ENCODE peak calls at places on chromosomes 7 and 10, in four cellular contexts. B is nucleus accumbens, Y is mucosa of descending colon, E is endothelial cell of umbilical vein. T is an unnamed sample.

GRCh38 chr7:42945821-42946615 is 13.8 kb downstream of the MRPL32 start:
- DNase-seq in B (no peak), Y (no peak), E (no peak), T (no peak)

GRCh38 chr10:52940921-52941320 is 168.3 kb upstream of the MBL2 start:
- DNase-seq in B (no peak), Y (no peak), E (no peak), T (no peak)

GRCh38 chr7:121016976-121017375 is 28.5 kb downstream of the CPED1 start:
- DNase-seq in B (no peak), Y (no peak), E (no peak), T (no peak)

GRCh38 chr10:96457341-96457740 is 56.4 kb downstream of the TLL2 start:
- DNase-seq in B (no peak), Y (no peak), E (no peak), T (no peak)

GRCh38 chr10:21169271-21169670 is 272.2 kb upstream of the NEBL start:
- DNase-seq in B (no peak), Y (no peak), E (no peak), T (no peak)

GRCh38 chr10:125379592-125379991 is 219.2 kb upstream of the CTBP2 start:
- DNase-seq in B (no peak), Y (no peak), E (no peak), T (no peak)

GRCh38 chr7:137151056-137151731 is 192.3 kb downstream of the PTN start:
- DNase-seq in B (no peak), Y (no peak), E (no peak), T (no peak)

GRCh38 chr10:94314913-94315545 is 47.7 kb downstream of the NOC3L start:
- DNase-seq in B (no peak), Y (no peak), E (no peak), T (no peak)

GRCh38 chr7:156578978-156579430 is 61.6 kb upstream of the RNF32 start:
- DNase-seq in B (peak; percentile 20), Y (no peak), E (no peak), T (no peak)

GRCh38 chr10:58010076-58010475 is 257.6 kb downstream of the IPMK start:
- DNase-seq in B (no peak), Y (no peak), E (no peak), T (no peak)

GRCh38 chr10:12048547-12048946 is 5.9 kb upstream of the UPF2 start:
- DNase-seq in B (no peak), Y (no peak), E (no peak), T (no peak)

GRCh38 chr10:72692057-72692891 is at the start of gene MCU:
- DNase-seq in B (peak; percentile 91), Y (peak; percentile 96), E (peak; percentile 96), T (peak; percentile 97)

GRCh38 chr7:134804351-134804750 is 24.9 kb downstream of the CALD1 start:
- DNase-seq in B (no peak), Y (no peak), E (peak; percentile 85), T (no peak)

GRCh38 chr7:22669692-22670421 is 57.1 kb upstream of the IL6 start:
- DNase-seq in B (no peak), Y (no peak), E (no peak), T (no peak)

GRCh38 chr10:71426058-71426605 is 29.4 kb downstream of the CDH23 start:
- DNase-seq in B (no peak), Y (no peak), E (no peak), T (no peak)

GRCh38 chr7:98990356-98990755 is 112.0 kb downstream of the TRRAP start:
- DNase-seq in B (no peak), Y (no peak), E (no peak), T (no peak)

GRCh38 chr7:41333506-41333905 is 369.4 kb downstream of the INHBA start:
- DNase-seq in B (no peak), Y (no peak), E (no peak), T (no peak)

GRCh38 chr10:90274721-90275468 is 573.5 kb downstream of the KIF20B start:
- DNase-seq in B (no peak), Y (no peak), E (no peak), T (no peak)

GRCh38 chr10:29174389-29174788 is 114.5 kb upstream of the LYZL1 start:
- DNase-seq in B (no peak), Y (no peak), E (no peak), T (no peak)

GRCh38 chr10:98125940-98126631 is 8.4 kb upstream of the R3HCC1L start:
- DNase-seq in B (no peak), Y (no peak), E (no peak), T (no peak)

GRCh38 chr7:95199779-95200558 is 124.4 kb downstream of the PON1 start:
- DNase-seq in B (peak; percentile 38), Y (no peak), E (peak; percentile 41), T (no peak)

GRCh38 chr7:92359801-92360200 is 87.5 kb upstream of the GATAD1 start:
- DNase-seq in B (no peak), Y (no peak), E (no peak), T (no peak)

GRCh38 chr7:20430664-20431063 is 100.0 kb downstream of the ITGB8 start:
- DNase-seq in B (no peak), Y (no peak), E (no peak), T (no peak)

GRCh38 chr7:103702454-103702853 is 256.4 kb upstream of the SLC26A5 start:
- DNase-seq in B (no peak), Y (no peak), E (peak; percentile 14), T (no peak)

GRCh38 chr10:10528563-10528910 is 489.1 kb upstream of the CELF2 start:
- DNase-seq in B (no peak), Y (no peak), E (no peak), T (no peak)

GRCh38 chr7:98681951-98682350 is 64.9 kb downstream of the NPTX2 start:
- DNase-seq in B (no peak), Y (no peak), E (no peak), T (no peak)

GRCh38 chr7:121563177-121563576 is 167.1 kb upstream of the FAM3C start:
- DNase-seq in B (no peak), Y (no peak), E (no peak), T (no peak)

GRCh38 chr10:82551501-82551900 is 676.5 kb downstream of the NRG3 start:
- DNase-seq in B (no peak), Y (no peak), E (no peak), T (no peak)

GRCh38 chr7:40498933-40499332 is 364.1 kb downstream of the SUGCT start:
- DNase-seq in B (no peak), Y (no peak), E (no peak), T (no peak)

GRCh38 chr7:121395494-121395960 is 581 bp downstream of the FAM3C start:
- DNase-seq in B (no peak), Y (no peak), E (peak; percentile 36), T (peak; percentile 42)

GRCh38 chr7:111107576-111107975 is 16.6 kb downstream of the LRRN3 start:
- DNase-seq in B (no peak), Y (no peak), E (no peak), T (no peak)

GRCh38 chr10:125057158-125058001 is 103.0 kb downstream of the CTBP2 start:
- DNase-seq in B (peak; percentile 85), Y (no peak), E (peak; percentile 99), T (no peak)

GRCh38 chr7:91168766-91169518 is 95.3 kb upstream of the FZD1 start:
- DNase-seq in B (no peak), Y (no peak), E (no peak), T (no peak)

GRCh38 chr10:80000541-80000940 is 51.6 kb upstream of the SFTPD start:
- DNase-seq in B (no peak), Y (no peak), E (no peak), T (no peak)

GRCh38 chr10:104993085-104993484 is 352.0 kb downstream of the SORCS3 start:
- DNase-seq in B (no peak), Y (no peak), E (no peak), T (no peak)

GRCh38 chr10:101001225-101002035 is 1.8 kb downstream of the LZTS2 start:
- DNase-seq in B (peak; percentile 74), Y (peak; percentile 85), E (peak; percentile 93), T (peak; percentile 71)

GRCh38 chr10:11538834-11539190 is 72.6 kb downstream of the USP6NL start:
- DNase-seq in B (no peak), Y (no peak), E (no peak), T (no peak)

GRCh38 chr10:79418274-79418673 is 27.1 kb downstream of the ZCCHC24 start:
- DNase-seq in B (no peak), Y (peak; percentile 34), E (no peak), T (no peak)